ENCODE peak calls at places on chromosomes 6 and 20, in nine cellular contexts. D is uterus; O is thoracic aorta; E is breast epithelium; X is IMR-90; C is CD8-positive, alpha-beta T cell; S is upper lobe of left lung; U is lower lobe of right lung; Y is left lung. Z is an unnamed sample.

GRCh38 chr6:17959317-17959716 is 28.1 kb downstream of the KIF13A start:
- DNase-seq in D (no peak), Y (no peak), C (no peak), O (no peak), E (no peak), U (no peak), S (no peak), X (peak), Z (no peak)

GRCh38 chr6:80605165-80605989 is 498.9 kb downstream of the BCKDHB start:
- DNase-seq in E (no peak), O (no peak), S (no peak), D (no peak), Y (no peak), C (no peak), U (no peak), X (peak), Z (no peak)

GRCh38 chr6:5096482-5096881 is 11.3 kb downstream of the PPP1R3G start:
- DNase-seq in S (no peak), E (no peak), O (no peak), X (no peak), Y (no peak), U (no peak), C (no peak), D (no peak), Z (no peak)

GRCh38 chr20:24962510-24962909 is 13.4 kb downstream of the CST7 start:
- DNase-seq in S (no peak), O (no peak), X (no peak), E (no peak), D (no peak), C (no peak), U (no peak), Y (no peak), Z (no peak)

GRCh38 chr6:1130692-1131091 is 181.2 kb upstream of the FOXQ1 start:
- DNase-seq in E (no peak), Y (no peak), D (no peak), O (no peak), X (no peak), C (no peak), S (no peak), U (no peak), Z (no peak)

GRCh38 chr6:16683524-16684194 is 77.6 kb downstream of the ATXN1 start:
- DNase-seq in O (no peak), X (peak), Y (peak), U (no peak), C (no peak), S (no peak), D (peak), E (peak), Z (peak)

GRCh38 chr6:110518281-110518623 is 41.8 kb upstream of the SLC22A16 start:
- DNase-seq in O (no peak), D (no peak), U (no peak), Y (no peak), S (no peak), C (no peak), X (peak), E (no peak), Z (no peak)

GRCh38 chr6:150876598-150876997 is 11.1 kb downstream of the MTHFD1L start:
- DNase-seq in Y (no peak), D (no peak), C (no peak), S (no peak), X (peak), O (peak), U (no peak), E (peak), Z (peak)

GRCh38 chr6:136083540-136083939 is 166.6 kb downstream of the MTFR2 start:
- DNase-seq in U (no peak), O (no peak), S (no peak), X (no peak), E (no peak), D (no peak), Y (no peak), C (no peak), Z (no peak)

GRCh38 chr20:19976595-19977372 is 40.4 kb upstream of the NAA20 start:
- DNase-seq in O (peak), U (peak), X (peak), Y (peak), C (no peak), S (peak), D (peak), E (no peak), Z (peak)

GRCh38 chr20:8639112-8639778 is 429.6 kb upstream of the PLCB4 start:
- DNase-seq in S (no peak), Y (no peak), O (no peak), X (no peak), D (no peak), E (no peak), U (no peak), C (no peak), Z (no peak)

GRCh38 chr6:48136856-48137255 is 25.9 kb upstream of the PTCHD4 start:
- DNase-seq in S (no peak), D (no peak), U (no peak), C (no peak), E (no peak), O (no peak), X (no peak), Y (no peak), Z (no peak)

GRCh38 chr20:13638162-13638495 is 603 bp downstream of the TASP1 start:
- DNase-seq in S (no peak), E (no peak), X (peak), O (no peak), C (no peak), Y (no peak), U (no peak), D (no peak), Z (no peak)

GRCh38 chr20:37323985-37324384 is 22.0 kb upstream of the SRC start:
- DNase-seq in C (no peak), O (no peak), E (no peak), X (peak), S (no peak), U (no peak), D (no peak), Y (no peak), Z (no peak)

GRCh38 chr20:42392417-42392816 is 774.2 kb upstream of the CHD6 start:
- DNase-seq in U (no peak), Y (no peak), X (no peak), C (no peak), D (peak), O (no peak), E (no peak), S (no peak), Z (no peak)

GRCh38 chr6:148720371-148720770 is 26.5 kb upstream of the UST start:
- DNase-seq in D (no peak), O (no peak), C (no peak), U (no peak), S (no peak), X (peak), Y (no peak), E (no peak), Z (no peak)

GRCh38 chr6:21634582-21634981 is 41.0 kb downstream of the SOX4 start:
- DNase-seq in E (no peak), O (peak), Y (no peak), S (no peak), X (peak), D (no peak), C (no peak), U (no peak), Z (peak)

GRCh38 chr6:7262037-7262461 is 51.0 kb downstream of the SSR1 start:
- DNase-seq in C (no peak), Y (peak), X (no peak), D (no peak), S (peak), O (no peak), E (peak), U (no peak), Z (no peak)

GRCh38 chr20:3864518-3864917 is 17.9 kb downstream of the MAVS start:
- DNase-seq in S (no peak), E (no peak), U (no peak), D (no peak), X (no peak), Y (no peak), O (no peak), C (no peak), Z (no peak)

GRCh38 chr6:22135395-22135794 is 161.4 kb downstream of the PRL start:
- DNase-seq in C (no peak), Y (no peak), U (no peak), E (no peak), S (no peak), O (no peak), D (no peak), X (no peak), Z (no peak)

GRCh38 chr20:34058831-34059230 is 53.2 kb downstream of the EIF2S2 start:
- DNase-seq in X (peak), S (no peak), C (no peak), Y (no peak), O (no peak), D (no peak), E (no peak), U (no peak), Z (no peak)

GRCh38 chr6:27809939-27810767 is 102.0 kb downstream of the OR2B2 start:
- DNase-seq in S (peak), D (peak), C (peak), O (no peak), X (peak), Y (peak), U (peak), E (peak), Z (no peak)

GRCh38 chr6:140960566-140960965 is 1172.2 kb upstream of the GJE1 start:
- DNase-seq in S (no peak), Y (no peak), E (no peak), C (no peak), X (peak), U (no peak), O (no peak), D (no peak), Z (no peak)

DNA sequence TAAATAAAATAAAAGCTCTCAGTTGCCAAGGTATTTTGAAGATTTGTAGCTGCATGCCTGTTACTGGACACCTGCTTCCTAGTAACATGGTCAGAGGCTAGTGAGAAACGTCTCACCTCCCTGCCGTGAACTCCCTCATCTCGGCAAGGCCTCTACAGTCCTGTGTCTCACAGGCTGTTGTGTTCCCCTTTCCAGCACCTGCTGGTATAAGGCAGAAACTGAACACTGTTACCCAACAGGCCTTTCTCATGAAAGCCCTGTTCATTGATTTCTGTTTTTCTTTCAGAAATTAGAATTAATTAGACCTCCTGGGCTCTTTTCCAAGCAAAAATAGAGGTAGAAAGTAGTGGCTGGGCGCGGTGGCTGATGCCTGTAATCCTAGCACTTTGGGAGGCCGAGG is 17.6 kb upstream of the SRSF3 start:
- DNase-seq in D (no peak), U (no peak), C (no peak), Y (no peak), O (no peak), X (no peak), E (no peak), S (no peak), Z (no peak)
- TF ChIP-seq CTCF in D (no peak), U (no peak), C (no peak), Y (no peak), O (no peak), X (no peak), E (no peak), S (no peak), Z (no peak)

DNA sequence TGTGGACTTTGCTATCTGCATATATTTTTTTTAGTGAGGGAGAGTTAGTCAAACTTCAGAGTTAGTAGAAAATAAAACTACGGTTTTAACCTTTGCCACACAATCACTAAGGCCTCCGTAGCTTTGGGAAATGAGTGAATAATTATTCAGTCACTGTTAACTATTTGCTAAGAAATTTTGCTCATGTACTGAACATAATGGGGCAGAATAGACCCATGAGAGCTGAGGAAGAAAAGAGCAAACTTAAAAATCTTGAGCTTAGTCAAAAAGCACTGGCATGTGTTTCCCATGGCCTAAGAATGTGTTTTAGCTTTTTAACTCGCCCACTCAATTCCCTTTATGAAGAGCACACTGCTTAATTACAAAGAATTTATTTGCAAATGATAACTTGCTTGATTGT is 60.4 kb upstream of the SUPT3H start:
- DNase-seq in X (no peak), S (no peak), C (no peak), O (no peak), E (no peak), Y (no peak), D (no peak), U (no peak), Z (no peak)
- H3K27ac ChIP-seq in X (no peak), S (no peak), C (no peak), O (no peak), E (peak), Y (peak), D (peak), U (no peak), Z (no peak)

GRCh38 chr6:31729515-31729978 is 448 bp upstream of the DDAH2 start:
- DNase-seq in X (peak), E (peak), U (peak), Y (peak), D (peak), S (peak), C (peak), O (peak), Z (peak)
- TF ChIP-seq CTCF in X (peak), E (peak), U (no peak), Y (no peak), D (peak), S (peak), C (peak), O (peak), Z (peak)

GRCh38 chr6:157834549-157834948 is 11.5 kb downstream of the SNX9 start:
- DNase-seq in S (no peak), Y (no peak), D (no peak), C (no peak), X (no peak), O (no peak), E (no peak), U (no peak), Z (no peak)

GRCh38 chr6:157831018-157831369 is 7.9 kb downstream of the SNX9 start:
- DNase-seq in S (no peak), X (no peak), Y (no peak), E (no peak), C (no peak), D (no peak), U (no peak), O (no peak), Z (no peak)

GRCh38 chr6:157831424-157832249 is 8.6 kb downstream of the SNX9 start:
- DNase-seq in E (no peak), C (no peak), O (no peak), S (no peak), Y (no peak), U (no peak), X (no peak), D (no peak), Z (no peak)

GRCh38 chr6:157832250-157832967 is 9.4 kb downstream of the SNX9 start:
- DNase-seq in C (no peak), U (no peak), S (no peak), D (no peak), X (peak), Y (no peak), E (no peak), O (no peak), Z (no peak)

GRCh38 chr6:157830354-157831017 is 7.4 kb downstream of the SNX9 start:
- DNase-seq in Y (no peak), D (no peak), E (no peak), S (no peak), U (no peak), C (no peak), O (no peak), X (no peak), Z (no peak)
- H3K27ac ChIP-seq in Y (no peak), D (no peak), E (peak), S (no peak), U (no peak), C (no peak), O (no peak), X (no peak), Z (no peak)

GRCh38 chr6:3373597-3374203 is 83.2 kb downstream of the SLC22A23 start:
- DNase-seq in U (no peak), C (no peak), E (no peak), S (no peak), O (no peak), X (no peak), Y (no peak), D (no peak), Z (no peak)

GRCh38 chr6:3371222-3371949 is 85.5 kb downstream of the SLC22A23 start:
- DNase-seq in C (no peak), Y (no peak), S (no peak), O (no peak), E (no peak), U (no peak), D (no peak), X (no peak), Z (no peak)

GRCh38 chr6:3370361-3371221 is 86.3 kb downstream of the SLC22A23 start:
- DNase-seq in X (no peak), Y (no peak), D (no peak), E (no peak), O (no peak), C (no peak), S (peak), U (no peak), Z (no peak)

GRCh38 chr6:3372912-3373554 is 83.8 kb downstream of the SLC22A23 start:
- DNase-seq in Y (no peak), S (no peak), E (peak), X (no peak), D (no peak), O (no peak), U (no peak), C (no peak), Z (no peak)

GRCh38 chr6:3372184-3372846 is 84.5 kb downstream of the SLC22A23 start:
- DNase-seq in D (no peak), U (no peak), O (no peak), E (no peak), C (no peak), S (peak), Y (no peak), X (no peak), Z (no peak)
- TF ChIP-seq CTCF in D (no peak), U (no peak), O (no peak), E (no peak), C (no peak), S (no peak), Y (no peak), X (no peak), Z (no peak)

DNA sequence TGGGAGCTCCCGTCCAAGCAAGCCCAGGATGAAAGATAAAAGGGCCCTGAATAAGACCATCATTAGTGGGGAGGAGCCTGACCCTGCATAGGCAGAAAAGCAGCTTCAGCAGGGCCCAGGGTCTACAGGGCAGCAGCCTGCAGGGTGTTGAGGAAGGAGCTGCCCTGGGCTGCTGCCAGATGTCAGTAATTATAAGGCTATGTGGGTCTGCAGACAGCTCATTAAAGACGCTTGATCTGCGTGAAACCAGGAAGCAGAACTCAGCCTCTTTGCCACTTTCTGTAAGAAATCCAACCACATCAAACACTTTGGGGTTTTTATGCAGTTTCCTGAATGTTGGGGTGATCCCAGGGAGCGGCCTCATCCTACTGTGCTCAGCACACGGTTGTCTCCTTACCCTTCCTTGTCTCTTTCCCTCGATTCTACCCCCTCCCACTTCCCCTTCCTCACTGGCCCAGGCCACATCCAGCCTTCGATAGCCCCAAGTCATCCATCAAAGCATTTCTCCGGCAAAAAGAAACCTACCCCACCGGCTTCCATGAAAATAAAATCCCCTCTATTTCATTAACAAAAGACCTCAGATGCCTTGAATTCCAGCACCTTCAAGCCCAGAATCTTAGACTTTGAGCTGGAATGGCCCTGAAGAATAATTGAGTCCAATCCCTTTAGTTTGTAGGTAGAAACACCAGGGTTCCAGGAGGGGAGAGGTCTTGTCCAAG is 1.0 kb upstream of the TGM6 start:
- DNase-seq in X (no peak), D (no peak), U (no peak), O (no peak), Y (no peak), E (no peak), S (no peak), C (no peak), Z (no peak)
- H3K27ac ChIP-seq in X (no peak), D (no peak), U (no peak), O (no peak), Y (no peak), E (no peak), S (no peak), C (no peak), Z (no peak)

DNA sequence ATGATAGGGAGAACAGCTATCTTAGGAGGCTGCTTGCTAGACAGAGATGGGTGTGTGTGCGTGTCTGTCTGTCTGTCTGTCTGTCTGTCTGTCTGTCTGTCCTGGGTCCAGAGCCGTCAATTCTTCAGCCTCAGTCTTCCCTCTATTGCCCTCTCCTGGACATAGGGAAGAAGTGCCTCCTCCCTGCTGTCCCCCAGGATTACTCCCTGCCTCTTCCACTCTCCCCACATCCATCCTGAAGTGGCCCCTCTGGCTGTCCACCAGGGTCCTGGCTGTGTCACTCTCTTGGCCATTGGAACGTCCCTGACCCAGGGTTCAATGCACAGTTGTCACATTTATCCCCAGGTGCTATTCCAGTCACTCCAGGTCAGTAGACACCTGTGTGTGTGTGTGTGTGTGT is 10.2 kb downstream of the TREML2 start:
- DNase-seq in Y (no peak), U (no peak), S (no peak), D (no peak), E (no peak), O (no peak), C (no peak), X (no peak), Z (no peak)
- TF ChIP-seq CTCF in Y (no peak), U (no peak), S (no peak), D (no peak), E (no peak), O (no peak), C (no peak), X (no peak), Z (no peak)

GRCh38 chr20:1373614-1374013 is 19.2 kb downstream of the FKBP1A start:
- DNase-seq in Y (no peak), U (no peak), E (no peak), S (no peak), D (no peak), O (no peak), C (no peak), X (no peak), Z (no peak)
- H3K27ac ChIP-seq in Y (peak), U (peak), E (peak), S (peak), D (no peak), O (no peak), C (no peak), X (no peak), Z (peak)

GRCh38 chr20:10094566-10095173 is 59.9 kb downstream of the ANKEF1 start:
- DNase-seq in S (no peak), X (no peak), C (no peak), D (no peak), E (no peak), U (no peak), Y (no peak), O (no peak), Z (no peak)
- TF ChIP-seq CTCF in S (no peak), X (no peak), C (no peak), D (no peak), E (no peak), U (no peak), Y (no peak), O (no peak), Z (no peak)

Z was measured in ascending aorta.